ENCODE peak calls at places on chromosomes 12 and 14, in four cellular contexts. One of them, this sample, is unnamed.

GRCh38 chr12:89525002-89525823 is 617 bp upstream of the GALNT4 start:
- DNase-seq in AG08396: peak; percentile 58
- DNase-seq in Right ventricle myocardium superior: peak; percentile 68
- DNase-seq in psoas muscle: peak; percentile 65
- DNase-seq in this sample: peak; percentile 36

GRCh38 chr14:33848706-33849454 is 102.0 kb downstream of the EGLN3 start:
- DNase-seq in AG08396: peak; percentile 20
- DNase-seq in Right ventricle myocardium superior: peak; percentile 67
- DNase-seq in psoas muscle: peak; percentile 68
- DNase-seq in this sample: peak; percentile 41

GRCh38 chr14:100149789-100150611 is 9.4 kb downstream of the DEGS2 start:
- DNase-seq in AG08396: no peak
- DNase-seq in Right ventricle myocardium superior: no peak
- DNase-seq in psoas muscle: no peak
- DNase-seq in this sample: peak; percentile 65

GRCh38 chr12:52380271-52380694 is 5.2 kb downstream of the KRT84 start:
- DNase-seq in AG08396: no peak
- DNase-seq in Right ventricle myocardium superior: peak; percentile 67
- DNase-seq in psoas muscle: no peak
- DNase-seq in this sample: peak; percentile 43

GRCh38 chr12:80707126-80707829 is at the start of gene MYF6:
- DNase-seq in AG08396: no peak
- DNase-seq in Right ventricle myocardium superior: no peak
- DNase-seq in psoas muscle: peak; percentile 19
- DNase-seq in this sample: no peak

GRCh38 chr14:43651896-43652295 is 855.2 kb downstream of the FSCB start:
- DNase-seq in AG08396: no peak
- DNase-seq in Right ventricle myocardium superior: no peak
- DNase-seq in psoas muscle: no peak
- DNase-seq in this sample: no peak

GRCh38 chr14:98140862-98141261 is 1131.1 kb downstream of the BCL11B start:
- DNase-seq in AG08396: no peak
- DNase-seq in Right ventricle myocardium superior: no peak
- DNase-seq in psoas muscle: no peak
- DNase-seq in this sample: no peak

GRCh38 chr12:1189163-1189562 is 198.1 kb downstream of the ERC1 start:
- DNase-seq in AG08396: no peak
- DNase-seq in Right ventricle myocardium superior: no peak
- DNase-seq in psoas muscle: no peak
- DNase-seq in this sample: no peak

GRCh38 chr12:88931598-88931997 is 351.3 kb upstream of the KITLG start:
- DNase-seq in AG08396: no peak
- DNase-seq in Right ventricle myocardium superior: no peak
- DNase-seq in psoas muscle: no peak
- DNase-seq in this sample: no peak

This sample was measured in lung.